ENCODE peak calls at places on chromosomes 2 and 18, in five cellular contexts. U is fibroblast of lung, X is MM.1S, D is GM23248, N is HCT116. I is an unnamed sample.

GRCh38 chr2:70321377-70321776 is 19.5 kb upstream of the FAM136A start:
- DNase-seq in U (no peak), X (no peak), D (no peak), N (no peak), I (no peak)

GRCh38 chr2:85457877-85458316 is 39.4 kb downstream of the SH2D6 start:
- DNase-seq in U (peak; percentile 63), X (no peak), D (peak; percentile 75), N (peak; percentile 95), I (no peak)

GRCh38 chr2:201157694-201158093 is 25.2 kb upstream of the CASP10 start:
- DNase-seq in U (peak; percentile 30), X (no peak), D (no peak), N (no peak), I (no peak)

GRCh38 chr2:99403084-99403483 is 65.9 kb downstream of the EIF5B start:
- DNase-seq in U (peak; percentile 10), X (no peak), D (peak; percentile 65), N (no peak), I (no peak)

GRCh38 chr2:45494275-45494977 is 116.6 kb downstream of the SRBD1 start:
- DNase-seq in U (peak; percentile 58), X (peak; percentile 68), D (peak; percentile 81), N (peak; percentile 40), I (peak; percentile 86)

GRCh38 chr2:45851576-45852304 is 200.3 kb downstream of the PRKCE start:
- DNase-seq in U (peak; percentile 85), X (no peak), D (peak; percentile 93), N (no peak), I (no peak)

GRCh38 chr2:128261245-128262128 is 57.2 kb downstream of the HS6ST1 start:
- DNase-seq in U (no peak), X (no peak), D (no peak), N (no peak), I (no peak)

GRCh38 chr2:104919127-104919526 is 65.2 kb downstream of the POU3F3 start:
- DNase-seq in U (peak; percentile 2), X (no peak), D (peak; percentile 3), N (no peak), I (no peak)

GRCh38 chr2:193963472-193964119 is 1693.4 kb upstream of the SLC39A10 start:
- DNase-seq in U (peak; percentile 28), X (no peak), D (peak; percentile 62), N (peak; percentile 36), I (peak; percentile 75)

GRCh38 chr2:9333591-9334171 is 89.6 kb downstream of the ITGB1BP1 start:
- DNase-seq in U (peak; percentile 88), X (peak; percentile 50), D (peak; percentile 92), N (peak; percentile 53), I (peak; percentile 76)

GRCh38 chr18:74234326-74235171 is 57.2 kb downstream of the CYB5A start:
- DNase-seq in U (peak; percentile 54), X (no peak), D (peak; percentile 82), N (no peak), I (no peak)

GRCh38 chr2:233468746-233469110 is 97.9 kb downstream of the USP40 start:
- DNase-seq in U (no peak), X (no peak), D (no peak), N (no peak), I (no peak)

GRCh38 chr2:201358684-201359083 is 1.5 kb upstream of the FLACC1 start:
- DNase-seq in U (peak; percentile 83), X (no peak), D (peak; percentile 92), N (peak; percentile 88), I (no peak)

GRCh38 chr2:208361077-208361441 is 45.5 kb upstream of the PTH2R start:
- DNase-seq in U (no peak), X (no peak), D (no peak), N (no peak), I (no peak)

GRCh38 chr2:208359632-208359986 is 47.0 kb upstream of the PTH2R start:
- DNase-seq in U (no peak), X (no peak), D (no peak), N (no peak), I (peak; percentile 66)

GRCh38 chr2:208363485-208363884 is 43.1 kb upstream of the PTH2R start:
- DNase-seq in U (peak; percentile 91), X (no peak), D (peak; percentile 82), N (no peak), I (no peak)

GRCh38 chr2:208358758-208359631 is 47.6 kb upstream of the PTH2R start:
- DNase-seq in U (peak; percentile 32), X (no peak), D (no peak), N (no peak), I (no peak)

GRCh38 chr2:208360259-208361076 is 46.1 kb upstream of the PTH2R start:
- DNase-seq in U (no peak), X (no peak), D (no peak), N (no peak), I (no peak)
- H2AFZ ChIP-seq in U (no peak overlapping the region), X (no peak overlapping the region), D (no peak overlapping the region), N (no peak overlapping the region), I (no peak overlapping the region)

GRCh38 chr18:61574665-61575064 is 241.4 kb downstream of the CDH20 start:
- DNase-seq in U (peak; percentile 38), X (no peak), D (no peak), N (no peak), I (no peak)

GRCh38 chr18:61569176-61569892 is 236.1 kb downstream of the CDH20 start:
- DNase-seq in U (peak; percentile 89), X (no peak), D (peak; percentile 76), N (no peak), I (peak; percentile 43)

GRCh38 chr18:61575419-61575818 is 242.2 kb downstream of the CDH20 start:
- DNase-seq in U (peak; percentile 39), X (no peak), D (peak; percentile 19), N (no peak), I (peak; percentile 64)

GRCh38 chr18:61572871-61573270 is 239.6 kb downstream of the CDH20 start:
- DNase-seq in U (peak; percentile 32), X (no peak), D (peak; percentile 16), N (no peak), I (no peak)

GRCh38 chr18:61570070-61570469 is 236.8 kb downstream of the CDH20 start:
- DNase-seq in U (no peak), X (no peak), D (no peak), N (no peak), I (no peak)
- H2AFZ ChIP-seq in U (no peak overlapping the region), X (no peak overlapping the region), D (peak overlapping the region; percentile 36), N (no peak overlapping the region), I (no peak overlapping the region)

GRCh38 chr2:197378494-197378972 is 56.3 kb downstream of the SF3B1 start:
- DNase-seq in U (peak; percentile 34), X (peak; percentile 63), D (peak; percentile 67), N (peak; percentile 37), I (peak; percentile 83)
- H2AFZ ChIP-seq in U (peak overlapping the region; percentile 49), X (no peak overlapping the region), D (peak overlapping the region; percentile 52), N (no peak overlapping the region), I (peak overlapping the region; percentile 50)

DNA sequence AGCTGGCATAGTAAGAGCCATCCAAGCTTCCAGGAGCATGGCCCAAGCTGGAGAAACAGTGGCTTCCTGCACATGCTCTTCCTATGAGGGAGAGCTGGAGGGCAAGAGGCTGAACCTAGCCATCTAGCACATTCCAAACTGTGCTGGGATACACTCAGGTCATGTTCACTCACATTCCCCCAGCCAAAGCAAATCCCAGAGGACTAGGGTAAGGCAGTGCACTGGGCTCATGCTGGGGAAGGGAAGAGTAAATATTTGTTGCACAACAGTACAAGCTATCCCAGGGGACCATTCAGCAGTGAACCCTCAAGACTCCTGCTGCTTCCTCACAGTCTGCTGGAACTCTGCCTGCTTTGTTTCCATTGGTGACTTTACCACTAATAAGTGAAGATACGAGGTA is 20.7 kb upstream of the GYPC start:
- DNase-seq in U (no peak), X (no peak), D (peak; percentile 38), N (no peak), I (no peak)
- H2AFZ ChIP-seq in U (no peak overlapping the region), X (no peak overlapping the region), D (no peak overlapping the region), N (no peak overlapping the region), I (no peak overlapping the region)

GRCh38 chr2:149648282-149649030 is 60.9 kb upstream of the MMADHC start:
- DNase-seq in U (peak; percentile 99), X (no peak), D (peak; percentile 98), N (no peak), I (no peak)
- H2AFZ ChIP-seq in U (peak overlapping the region; percentile 38), X (no peak overlapping the region), D (no peak overlapping the region), N (no peak overlapping the region), I (no peak overlapping the region)

DNA sequence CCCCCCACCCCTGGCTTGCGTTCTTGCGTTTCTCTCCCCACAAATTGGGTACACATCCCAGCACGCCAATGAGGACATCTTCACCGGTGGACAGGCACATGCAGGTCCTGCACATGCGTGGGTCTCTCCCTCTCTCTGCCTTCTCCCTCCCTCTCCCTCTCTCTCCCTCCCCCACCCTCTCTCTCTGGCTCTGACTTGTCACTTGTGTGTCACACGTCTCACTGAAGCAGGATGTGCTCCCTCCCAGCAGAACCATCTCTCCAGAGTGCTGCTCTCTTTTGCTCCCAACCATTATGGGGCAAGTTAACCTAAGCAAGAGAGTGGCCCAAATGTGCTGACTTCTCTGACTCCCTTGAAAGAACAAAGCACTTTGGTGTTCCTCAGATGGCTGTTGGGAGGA is 120.8 kb upstream of the CAB39 start:
- DNase-seq in U (no peak), X (no peak), D (no peak), N (no peak), I (no peak)
- H2AFZ ChIP-seq in U (no peak overlapping the region), X (no peak overlapping the region), D (no peak overlapping the region), N (no peak overlapping the region), I (no peak overlapping the region)

I was measured in GM23338.